ENCODE peak calls at places on chromosomes 1 and 21, in nine cellular contexts. H is H9; J is GM04504; R is mucosa of descending colon; B is AG09319; X is stimulated activated CD4-positive, alpha-beta T cell treated with anti-CD3 and anti-CD28 coated beads, Interleukin-12 subunit alpha, Interleukin-12 subunit beta, amount 100 ng/mL, for 4 hours; C is HL-60; Z is endothelial cell; P is HuH-7.5. W is an unnamed sample.

GRCh38 chr1:63405021-63405420 is 37.6 kb downstream of the ALG6 start:
- DNase-seq in B (no peak), C (no peak), J (no peak), P (no peak), Z (no peak), X (no peak), R (no peak), H (no peak), W (no peak)

GRCh38 chr1:31576743-31577455 is 584 bp downstream of the TINAGL1 start:
- DNase-seq in C (no peak), J (no peak), B (no peak), H (no peak), Z (no peak), P (no peak), X (no peak), R (no peak), W (no peak)

GRCh38 chr1:29179641-29180184 is 2.0 kb downstream of the SRSF4 start:
- DNase-seq in R (no peak), P (no peak), J (no peak), X (no peak), C (no peak), B (no peak), H (no peak), Z (no peak), W (no peak)

GRCh38 chr1:41599912-41600311 is 115.4 kb upstream of the EDN2 start:
- DNase-seq in X (no peak), R (no peak), Z (no peak), C (no peak), J (no peak), B (no peak), P (no peak), H (no peak), W (no peak)

GRCh38 chr1:36857761-36858160 is 176.6 kb downstream of the GRIK3 start:
- DNase-seq in B (no peak), P (no peak), J (no peak), H (no peak), R (no peak), Z (no peak), X (no peak), C (no peak), W (no peak)

GRCh38 chr1:32626176-32626575 is 24.2 kb downstream of the ZBTB8OS start:
- DNase-seq in Z (no peak), B (no peak), H (no peak), C (no peak), X (no peak), R (no peak), J (no peak), P (no peak), W (no peak)

GRCh38 chr1:153608742-153609584 is 4.0 kb downstream of the S100A16 start:
- DNase-seq in Z (peak), J (peak), X (no peak), P (no peak), C (no peak), B (peak), R (peak), H (peak), W (peak)

GRCh38 chr1:94020764-94021579 is 100.0 kb downstream of the ABCA4 start:
- DNase-seq in Z (no peak), J (peak), R (no peak), B (peak), H (no peak), P (no peak), X (no peak), C (no peak), W (no peak)

GRCh38 chr21:32184485-32184884 is 94.4 kb downstream of the MIS18A start:
- DNase-seq in C (no peak), P (no peak), Z (no peak), B (no peak), X (no peak), H (peak), R (no peak), J (no peak), W (no peak)

GRCh38 chr21:44903054-44903685 is 17.5 kb downstream of the ITGB2 start:
- DNase-seq in P (no peak), R (no peak), J (no peak), Z (no peak), H (no peak), X (no peak), C (no peak), B (no peak), W (no peak)

GRCh38 chr1:43818691-43819090 is 111.4 kb downstream of the ST3GAL3 start:
- DNase-seq in X (no peak), R (no peak), C (no peak), B (no peak), Z (no peak), H (no peak), P (no peak), J (no peak), W (no peak)

GRCh38 chr1:154837034-154837678 is 32.9 kb downstream of the KCNN3 start:
- DNase-seq in P (no peak), R (no peak), H (no peak), J (no peak), X (no peak), Z (no peak), C (no peak), B (no peak), W (no peak)

GRCh38 chr1:239053269-239053668 is 333.1 kb upstream of the CHRM3 start:
- DNase-seq in R (no peak), X (no peak), C (no peak), H (no peak), B (no peak), J (no peak), Z (no peak), P (no peak), W (no peak)

GRCh38 chr21:15423676-15424445 is 305.9 kb upstream of the USP25 start:
- DNase-seq in R (no peak), J (no peak), B (no peak), X (no peak), Z (no peak), H (no peak), C (no peak), P (no peak), W (no peak)

GRCh38 chr1:47782414-47783165 is 214.6 kb downstream of the TRABD2B start:
- DNase-seq in P (no peak), X (no peak), H (no peak), R (no peak), Z (no peak), C (no peak), J (no peak), B (no peak), W (no peak)

GRCh38 chr1:47834326-47834725 is 162.9 kb downstream of the TRABD2B start:
- DNase-seq in X (no peak), R (no peak), B (no peak), H (no peak), Z (no peak), P (no peak), C (no peak), J (no peak), W (no peak)

GRCh38 chr1:214241060-214241459 is 39.9 kb upstream of the SMYD2 start:
- DNase-seq in J (no peak), Z (no peak), X (no peak), C (no peak), R (no peak), B (no peak), H (no peak), P (no peak), W (no peak)

GRCh38 chr1:6163191-6163972 is 16.7 kb downstream of the CHD5 start:
- DNase-seq in C (no peak), H (no peak), B (no peak), R (no peak), J (no peak), P (no peak), Z (no peak), X (no peak), W (no peak)

GRCh38 chr1:39103321-39104157 is 77.4 kb downstream of the NDUFS5 start:
- DNase-seq in C (no peak), Z (no peak), X (no peak), R (no peak), J (no peak), P (no peak), H (no peak), B (no peak), W (no peak)